ENCODE peak calls at places on chromosomes 16 and 17, in five cellular contexts. L is stimulated activated CD4-positive, alpha-beta T cell treated with anti-CD3 and anti-CD28 coated beads, Interleukin-1b, Interleukin-23, amount 100 ng/mL, for 24 hours; V is IMR-90; O is pulmonary artery endothelial cell; Z is SJSA1. F is an unnamed sample.

GRCh38 chr16:29802416-29802935 is 3.9 kb upstream of the MAZ start:
- DNase-seq in L (no peak), V (no peak), O (no peak), Z (no peak), F (no peak)

GRCh38 chr17:45363498-45363897 is 46.7 kb upstream of the MAP3K14 start:
- DNase-seq in L (no peak), V (no peak), O (no peak), Z (no peak), F (no peak)

GRCh38 chr16:23837553-23838308 is 1.9 kb downstream of the PRKCB start:
- DNase-seq in L (no peak), V (no peak), O (no peak), Z (no peak), F (no peak)

GRCh38 chr17:37360632-37361031 is 15.2 kb upstream of the C17orf78 start:
- DNase-seq in L (no peak), V (peak), O (no peak), Z (no peak), F (no peak)

GRCh38 chr16:25553711-25554436 is 137.9 kb upstream of the HS3ST4 start:
- DNase-seq in L (no peak), V (peak), O (no peak), Z (no peak), F (no peak)

GRCh38 chr16:11896776-11897175 is 19.0 kb downstream of the GSPT1 start:
- DNase-seq in L (no peak), V (peak), O (peak), Z (no peak), F (no peak)

GRCh38 chr17:21246698-21247097 is 6.5 kb downstream of the NATD1 start:
- DNase-seq in L (no peak), V (no peak), O (no peak), Z (no peak), F (no peak)

GRCh38 chr16:10828851-10829331 is 10.3 kb upstream of the TVP23A start:
- DNase-seq in L (no peak), V (peak), O (peak), Z (no peak), F (peak)

GRCh38 chr17:38333635-38334295 is 10.0 kb downstream of the GPR179 start:
- DNase-seq in L (no peak), V (no peak), O (no peak), Z (no peak), F (no peak)